ENCODE peak calls at places on chromosomes 11 and 22, in five cellular contexts. F is psoas muscle, K is lung, S is transverse colon, T is AG04449. D is an unnamed sample.

GRCh38 chr11:67354314-67355022 is 1.1 kb upstream of the POLD4 start:
- DNase-seq in S (peak; percentile 90), T (peak; percentile 77), K (peak; percentile 68), F (peak; percentile 82), D (peak; percentile 97)

GRCh38 chr11:79512706-79513469 is 72.1 kb upstream of the TENM4 start:
- DNase-seq in K (no peak), T (no peak), S (no peak), F (no peak), D (no peak)

GRCh38 chr11:2912498-2912897 is 16.7 kb downstream of the PHLDA2 start:
- DNase-seq in S (peak; percentile 95), F (no peak), T (peak; percentile 34), K (peak; percentile 91), D (peak; percentile 63)

GRCh38 chr22:23064381-23065068 is 5.8 kb upstream of the GNAZ start:
- DNase-seq in K (no peak), F (peak; percentile 26), S (no peak), T (no peak), D (no peak)

GRCh38 chr11:122893131-122893530 is 10.6 kb downstream of the JHY start:
- DNase-seq in S (no peak), T (no peak), F (no peak), K (no peak), D (no peak)

GRCh38 chr22:29994941-29995340 is 85.3 kb upstream of the HORMAD2 start:
- DNase-seq in K (no peak), S (no peak), T (no peak), F (no peak), D (no peak)

GRCh38 chr11:1782831-1783724 is 19.4 kb upstream of the CTSD start:
- DNase-seq in F (no peak), S (no peak), T (no peak), K (no peak), D (no peak)

GRCh38 chr22:46072030-46072881 is 78.1 kb upstream of the PPARA start:
- DNase-seq in K (peak; percentile 74), S (peak; percentile 84), T (no peak), F (peak; percentile 83), D (no peak)

GRCh38 chr11:9017773-9018172 is 14.0 kb upstream of the NRIP3 start:
- DNase-seq in F (peak; percentile 83), T (no peak), K (peak; percentile 52), S (peak; percentile 39), D (peak; percentile 7)

GRCh38 chr11:117431436-117431835 is 103.8 kb downstream of the CEP164 start:
- DNase-seq in S (no peak), T (no peak), K (no peak), F (peak; percentile 9), D (no peak)

GRCh38 chr22:38614331-38615122 is 41.7 kb downstream of the FAM227A start:
- DNase-seq in T (no peak), F (no peak), K (no peak), S (no peak), D (no peak)

GRCh38 chr11:15942936-15943335 is 413.4 kb downstream of the SOX6 start:
- DNase-seq in F (no peak), T (no peak), K (no peak), S (no peak), D (no peak)

GRCh38 chr22:23913661-23914353 is 19.6 kb downstream of the MIF start:
- DNase-seq in T (peak; percentile 90), K (peak; percentile 100), S (peak; percentile 100), F (peak; percentile 100), D (peak; percentile 95)

GRCh38 chr11:93817426-93818348 is 32.7 kb downstream of the VSTM5 start:
- DNase-seq in F (no peak), T (no peak), S (no peak), K (no peak), D (peak; percentile 1)

GRCh38 chr22:17924735-17925727 is 99.3 kb downstream of the MICAL3 start:
- DNase-seq in S (no peak), K (no peak), T (no peak), F (no peak), D (no peak)

GRCh38 chr11:69639843-69640242 is 1.1 kb upstream of the CCND1 start:
- DNase-seq in K (no peak), F (no peak), S (no peak), T (no peak), D (no peak)

GRCh38 chr11:69641681-69642548 is 959 bp downstream of the CCND1 start:
- DNase-seq in S (no peak), F (no peak), T (no peak), K (no peak), D (no peak)

GRCh38 chr11:69640260-69640994 is 529 bp upstream of the CCND1 start:
- DNase-seq in K (no peak), S (peak; percentile 49), T (no peak), F (no peak), D (no peak)

GRCh38 chr11:69642549-69642912 is 1.6 kb downstream of the CCND1 start:
- DNase-seq in F (no peak), K (no peak), T (no peak), S (peak; percentile 59), D (no peak)

GRCh38 chr11:69640995-69641581 is at the start of gene CCND1:
- DNase-seq in K (peak; percentile 75), T (peak; percentile 55), S (peak; percentile 85), F (peak; percentile 72), D (peak; percentile 65)
- H3K4me3 ChIP-seq in K (peak within 1 kb of the TSS; percentile 72), T (peak within 1 kb of the TSS; percentile 99), S (peak within 1 kb of the TSS; percentile 71), F (peak within 1 kb of the TSS; percentile 75), D (peak within 1 kb of the TSS; percentile 95)

DNA sequence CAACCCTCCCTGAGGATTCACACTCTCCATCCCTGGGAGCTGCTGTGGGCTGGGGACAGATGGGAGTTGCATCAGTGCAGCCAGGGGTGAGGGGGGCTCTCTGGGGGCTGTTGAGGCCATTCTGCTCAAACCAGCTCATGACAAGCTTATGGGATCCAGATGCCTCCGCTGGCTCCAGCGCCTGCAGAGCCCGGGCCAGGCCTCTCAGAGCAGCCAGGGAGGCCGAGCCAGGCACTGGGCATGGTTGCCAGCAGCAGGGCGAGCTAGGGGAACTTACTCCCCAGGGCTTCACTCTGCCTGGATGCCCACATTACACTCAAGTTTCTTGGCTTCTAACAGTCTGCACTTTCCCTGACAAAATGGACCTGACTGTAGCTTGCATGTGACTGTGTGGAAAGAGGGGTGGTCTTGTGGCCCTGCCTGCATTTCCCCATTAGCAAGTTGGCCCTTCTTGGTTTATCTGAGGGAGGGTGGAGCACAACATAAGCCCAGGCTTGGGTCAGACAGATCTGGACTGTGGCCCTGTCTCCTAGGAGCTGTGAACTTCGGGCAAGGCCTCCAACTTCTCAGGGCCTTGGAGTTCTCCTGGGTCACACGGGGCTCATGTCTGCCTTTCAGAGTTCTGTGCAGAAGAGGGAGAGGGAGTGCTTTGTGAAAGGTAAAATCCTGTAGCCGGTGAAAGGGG is 34.5 kb upstream of the CYB5R3 start:
- DNase-seq in T (no peak), K (no peak), F (peak; percentile 86), S (peak; percentile 53), D (no peak)
- H3K4me3 ChIP-seq in T (no peak overlapping the region), K (no peak overlapping the region), F (no peak overlapping the region), S (no peak overlapping the region), D (no peak overlapping the region)

GRCh38 chr11:59560290-59560701 is 49.0 kb downstream of the OR4D9 start:
- DNase-seq in S (peak; percentile 69), F (peak; percentile 52), T (no peak), K (peak; percentile 60), D (peak; percentile 20)

GRCh38 chr11:59557940-59558643 is 46.8 kb downstream of the OR4D9 start:
- DNase-seq in K (no peak), T (no peak), F (no peak), S (no peak), D (no peak)

GRCh38 chr11:59560702-59561469 is 49.5 kb downstream of the OR4D9 start:
- DNase-seq in T (no peak), S (peak; percentile 91), K (peak; percentile 84), F (peak; percentile 93), D (peak; percentile 45)

GRCh38 chr11:59562292-59562691 is 51.0 kb downstream of the OR4D9 start:
- DNase-seq in T (no peak), S (no peak), K (no peak), F (no peak), D (no peak)

DNA sequence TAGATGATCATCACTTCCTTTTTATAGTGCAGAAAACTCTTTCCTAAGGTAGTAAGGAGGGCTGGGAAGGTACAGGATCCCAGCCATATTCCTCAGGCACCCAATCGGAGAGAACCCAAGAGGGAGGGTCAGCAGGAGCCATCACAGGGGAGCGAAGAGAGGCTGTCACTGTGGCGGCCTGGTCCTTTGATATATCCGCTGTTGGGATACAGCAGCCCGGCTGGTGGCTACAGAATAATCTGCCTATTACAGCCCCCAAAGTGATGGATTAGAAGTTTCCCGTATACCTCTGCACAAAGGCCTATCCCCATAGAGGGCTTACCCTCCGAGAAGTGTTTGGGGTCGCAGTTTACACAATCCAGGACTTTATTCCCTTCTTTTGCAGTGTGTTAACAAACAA is 48.5 kb downstream of the OR4D9 start:
- DNase-seq in F (no peak), K (no peak), T (no peak), S (no peak), D (no peak)
- H3K4me3 ChIP-seq in F (peak overlapping the region; percentile 74), K (no peak overlapping the region), T (no peak overlapping the region), S (no peak overlapping the region), D (peak overlapping the region; percentile 97)

GRCh38 chr22:50247748-50248147 is 2.9 kb upstream of the TUBGCP6 start:
- DNase-seq in S (peak; percentile 77), T (no peak), K (no peak), F (peak; percentile 67), D (no peak)

GRCh38 chr22:50250249-50250554 is 863 bp downstream of the HDAC10 start:
- DNase-seq in S (no peak), K (no peak), T (no peak), F (no peak), D (no peak)

GRCh38 chr22:50248192-50249084 is 2.6 kb downstream of the HDAC10 start:
- DNase-seq in K (no peak), S (no peak), F (peak; percentile 56), T (no peak), D (no peak)

GRCh38 chr22:50250555-50251471 is at the start of gene HDAC10:
- DNase-seq in S (peak; percentile 91), T (no peak), F (peak; percentile 87), K (peak; percentile 81), D (no peak)

DNA sequence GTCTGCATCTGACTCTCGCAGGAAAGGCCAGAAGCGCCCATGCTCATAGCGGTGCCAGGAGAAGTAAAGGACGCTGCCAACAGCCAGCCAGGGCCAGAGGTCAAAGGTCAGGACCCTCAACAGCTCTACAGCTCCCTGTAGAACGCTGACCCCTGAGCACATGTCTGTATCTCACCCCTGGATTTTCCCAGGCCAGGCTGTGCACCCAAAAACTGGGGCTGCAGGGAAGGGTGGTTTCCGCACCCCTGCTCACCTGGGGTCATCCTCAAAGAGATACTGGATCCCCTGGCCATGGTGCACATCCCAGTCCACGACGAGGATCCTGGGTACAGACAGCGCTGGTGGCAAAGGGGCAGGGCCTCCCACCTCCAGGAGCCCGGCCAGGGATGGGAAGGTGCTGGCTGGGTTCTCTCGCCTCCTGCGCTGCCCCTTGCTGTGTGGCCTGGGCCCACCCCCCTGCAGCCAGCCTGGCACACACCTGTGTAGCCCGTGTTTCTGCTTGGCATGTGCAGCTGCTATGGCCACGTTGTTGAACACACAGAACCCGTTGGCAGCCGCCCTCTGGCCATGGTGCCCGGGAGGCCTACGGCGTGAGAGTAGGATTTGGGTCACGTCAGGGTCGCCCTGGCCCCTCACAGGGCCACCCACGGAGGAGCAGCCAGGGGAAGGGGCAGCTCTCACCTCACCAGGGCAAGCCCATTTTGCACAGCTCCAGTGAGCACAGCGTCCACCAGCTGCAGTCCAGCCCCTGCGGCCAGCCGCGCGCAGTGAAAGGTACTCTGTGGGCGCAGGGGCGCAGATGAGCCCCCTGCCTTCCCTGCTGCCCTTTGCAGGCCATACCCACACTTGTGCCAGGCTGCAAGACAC is 1.4 kb downstream of the HDAC10 start:
- DNase-seq in F (peak; percentile 54), S (no peak), K (no peak), T (no peak), D (no peak)
- H3K4me3 ChIP-seq in F (peak overlapping the region; percentile 70), S (no peak overlapping the region), K (no peak overlapping the region), T (peak overlapping the region; percentile 85), D (peak overlapping the region; percentile 81)